ENCODE peak calls at places on chromosomes 6 and 20, in ten cellular contexts. Y, W, G, X, N, J, V, Q, I and B are unnamed samples.

GRCh38 chr20:17525650-17526049 is 5.5 kb downstream of the BFSP1 start:
- DNase-seq in Y (no peak), W (no peak), G (no peak), X (no peak), N (peak; percentile 55), J (no peak), V (peak; percentile 11), Q (peak; percentile 53), I (no peak), B (no peak)

GRCh38 chr6:112934433-112935327 is 587.5 kb downstream of the RFPL4B start:
- DNase-seq in Y (no peak), W (no peak), G (no peak), X (no peak), N (no peak), J (no peak), V (no peak), Q (no peak), I (no peak), B (no peak)

GRCh38 chr6:134822920-134823430 is 126.9 kb downstream of the ALDH8A1 start:
- DNase-seq in Y (peak; percentile 78), W (peak; percentile 83), G (peak; percentile 90), X (peak; percentile 54), N (peak; percentile 87), J (no peak), V (peak; percentile 85), Q (peak; percentile 31), I (no peak), B (no peak)

GRCh38 chr20:25372584-25373336 is 17.9 kb downstream of the ABHD12 start:
- DNase-seq in Y (peak; percentile 98), W (peak; percentile 87), G (peak; percentile 99), X (no peak), N (no peak), J (no peak), V (peak; percentile 95), Q (no peak), I (no peak), B (no peak)

GRCh38 chr6:18595774-18596528 is 208.8 kb downstream of the RNF144B start:
- DNase-seq in Y (peak; percentile 48), W (peak; percentile 39), G (peak; percentile 63), X (no peak), N (peak; percentile 95), J (no peak), V (peak; percentile 67), Q (peak; percentile 47), I (no peak), B (peak; percentile 72)

GRCh38 chr6:70520575-70520974 is 46.2 kb upstream of the SDHAF4 start:
- DNase-seq in Y (peak; percentile 12), W (no peak), G (peak; percentile 18), X (no peak), N (peak; percentile 11), J (no peak), V (no peak), Q (no peak), I (no peak), B (no peak)

GRCh38 chr6:133814797-133815196 is 74.1 kb upstream of the TCF21 start:
- DNase-seq in Y (peak; percentile 44), W (no peak), G (peak; percentile 71), X (no peak), N (peak; percentile 84), J (no peak), V (peak; percentile 61), Q (no peak), I (no peak), B (no peak)

GRCh38 chr6:107560657-107561056 is 70.7 kb downstream of the SOBP start:
- DNase-seq in Y (peak; percentile 2), W (no peak), G (peak; percentile 6), X (no peak), N (no peak), J (no peak), V (peak; percentile 14), Q (no peak), I (no peak), B (no peak)

GRCh38 chr6:155013457-155013876 is 18.4 kb downstream of the TIAM2 start:
- DNase-seq in Y (no peak), W (no peak), G (peak; percentile 24), X (no peak), N (peak; percentile 34), J (no peak), V (no peak), Q (no peak), I (no peak), B (no peak)

GRCh38 chr6:104606361-104606760 is 253.4 kb downstream of the HACE1 start:
- DNase-seq in Y (no peak), W (no peak), G (no peak), X (no peak), N (no peak), J (no peak), V (no peak), Q (no peak), I (no peak), B (no peak)

GRCh38 chr20:35224536-35224935 is 2.0 kb upstream of the MMP24 start:
- DNase-seq in Y (no peak), W (no peak), G (no peak), X (no peak), N (no peak), J (no peak), V (no peak), Q (no peak), I (no peak), B (no peak)

GRCh38 chr20:8798505-8798904 is 270.4 kb upstream of the PLCB4 start:
- DNase-seq in Y (peak; percentile 26), W (no peak), G (no peak), X (no peak), N (peak; percentile 30), J (no peak), V (no peak), Q (no peak), I (no peak), B (no peak)

GRCh38 chr6:13272131-13273046 is 55.9 kb downstream of the TBC1D7 start:
- DNase-seq in Y (no peak), W (no peak), G (no peak), X (peak; percentile 85), N (no peak), J (peak; percentile 70), V (no peak), Q (peak; percentile 82), I (peak; percentile 29), B (no peak)

GRCh38 chr6:36777806-36778205 is 61.4 kb downstream of the CPNE5 start:
- DNase-seq in Y (no peak), W (no peak), G (no peak), X (no peak), N (no peak), J (no peak), V (no peak), Q (no peak), I (no peak), B (no peak)

DNA sequence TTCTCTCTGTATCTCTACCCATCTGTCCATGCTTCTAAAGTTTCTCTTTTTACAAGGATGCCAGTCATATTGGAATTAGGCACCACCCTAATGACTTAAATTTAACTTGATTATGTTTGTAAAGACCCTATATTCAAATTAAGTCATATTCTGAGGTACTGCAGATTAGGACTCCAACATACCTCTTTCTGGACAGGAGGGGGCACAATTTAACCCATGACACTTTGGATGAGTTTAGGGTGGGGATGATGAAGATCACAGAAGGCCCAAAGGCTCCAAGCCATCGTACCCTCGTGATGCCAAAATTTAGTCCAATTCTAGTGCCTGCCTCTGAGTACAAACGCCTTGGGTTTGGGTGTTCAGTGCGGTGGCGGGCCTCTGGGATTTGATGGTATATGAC is 15.0 kb upstream of the NKX2-2 start:
- DNase-seq in Y (no peak), W (no peak), G (no peak), X (no peak), N (no peak), J (no peak), V (no peak), Q (no peak), I (no peak), B (no peak)
- TF ChIP-seq CTCF in Y (no peak), W (no peak), G (no peak), X (no peak), N (peak; percentile 32), J (no peak), V (no peak), Q (no peak), I (no peak), B (no peak)

DNA sequence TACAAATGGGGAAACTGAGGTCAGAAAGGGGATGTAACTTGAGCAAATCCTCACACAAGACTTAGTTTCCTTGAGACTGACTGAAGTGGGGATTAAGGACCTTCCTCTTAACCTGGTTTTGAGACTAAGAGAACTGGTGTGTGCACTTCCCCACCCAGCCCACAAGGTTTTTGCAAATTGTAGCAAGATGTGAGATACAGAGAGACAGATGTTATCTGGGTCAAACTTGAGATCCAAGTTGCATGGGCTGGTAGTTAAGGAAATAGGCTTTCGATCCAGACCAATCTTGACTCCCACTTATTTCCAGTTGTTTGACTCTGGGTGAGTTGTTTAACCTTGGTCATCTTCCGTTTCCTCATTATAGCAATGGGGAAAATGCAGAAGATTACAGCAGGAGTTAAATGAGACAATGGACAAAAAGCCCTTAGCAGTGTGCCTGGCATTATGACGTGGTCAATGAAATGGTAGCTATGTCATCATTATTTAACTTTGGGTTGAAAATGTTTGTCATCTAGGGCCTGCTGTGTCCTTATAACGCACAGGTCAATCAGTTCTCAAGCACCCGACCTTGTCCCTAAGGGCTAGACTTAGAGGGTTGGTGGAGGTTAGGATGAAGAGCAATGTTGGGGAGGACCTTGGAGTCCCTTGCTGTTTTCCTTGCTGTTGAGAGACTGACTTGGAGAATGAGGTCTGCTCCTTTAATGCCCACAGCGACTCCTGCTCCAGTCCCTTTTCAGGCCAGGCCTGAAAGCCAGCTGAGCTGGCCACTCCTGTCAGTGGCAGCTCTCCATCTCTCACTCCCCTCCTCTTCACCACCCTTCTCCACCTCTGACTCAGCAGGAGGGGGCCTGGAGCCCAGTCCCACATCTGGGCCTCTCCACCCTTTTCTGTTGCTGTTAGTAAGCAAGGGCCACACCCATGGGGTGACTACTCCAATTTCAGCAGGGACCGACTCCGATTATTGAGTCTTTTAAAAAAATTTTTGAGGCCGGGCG is 1.9 kb downstream of the SNX21 start:
- DNase-seq in Y (no peak), W (no peak), G (peak; percentile 47), X (no peak), N (no peak), J (no peak), V (no peak), Q (no peak), I (peak; percentile 59), B (no peak)
- TF ChIP-seq CTCF in Y (no peak), W (no peak), G (no peak), X (no peak), N (no peak), J (no peak), V (no peak), Q (no peak), I (no peak), B (peak; percentile 34)

GRCh38 chr6:129657433-129657832 is 52.5 kb downstream of the ARHGAP18 start:
- DNase-seq in Y (no peak), W (no peak), G (no peak), X (no peak), N (no peak), J (no peak), V (no peak), Q (no peak), I (no peak), B (no peak)
- TF ChIP-seq CTCF in Y (no peak), W (no peak), G (no peak), X (no peak), N (no peak), J (no peak), V (no peak), Q (no peak), I (no peak), B (no peak)

DNA sequence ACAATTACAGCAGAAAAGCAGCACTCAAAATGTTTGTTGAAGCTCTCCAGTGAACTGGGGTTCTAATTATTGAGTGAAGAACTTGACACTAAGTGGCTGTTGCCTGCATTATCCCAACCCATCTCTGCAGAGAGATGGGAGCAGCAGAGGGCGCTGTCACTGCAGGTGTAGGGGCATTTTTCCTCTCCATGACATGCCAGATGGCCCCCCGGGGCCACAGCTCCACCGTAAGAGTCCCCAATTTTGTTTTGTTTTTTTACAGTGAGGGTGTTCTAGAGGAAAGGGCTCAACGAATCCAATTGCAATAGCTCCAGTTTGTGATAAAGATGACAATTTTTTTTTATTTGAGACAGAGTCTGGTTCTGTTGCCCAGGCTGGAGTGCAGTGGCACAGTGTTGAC is 1.9 kb upstream of the FUCA2 start:
- DNase-seq in Y (no peak), W (no peak), G (no peak), X (peak; percentile 60), N (peak; percentile 23), J (no peak), V (no peak), Q (peak; percentile 65), I (peak; percentile 25), B (no peak)
- TF ChIP-seq CTCF in Y (peak; percentile 76), W (peak; percentile 48), G (peak; percentile 35), X (peak; percentile 48), N (peak; percentile 51), J (no peak), V (peak; percentile 64), Q (no peak), I (peak; percentile 51), B (peak; percentile 45)